ENCODE peak calls at places on chromosomes 7 and 10, in eight cellular contexts. R is cardiac fibroblast; N is activated CD8-positive, alpha-beta memory T cell treated with anti-CD3 and anti-CD28 coated beads for 48 hours; L is brain microvascular endothelial cell; T is NCI-H1092 treated with DMSO at 0.1 percent for 48 hours; E is IMR-90; W is NCI-H2029 treated with DMSO at 0.1 percent for 48 hours; H is coronary artery. U is an unnamed sample.
A peak's percentile ranks its signal among the peaks of the same experiment; 100 is the strongest.

GRCh38 chr10:22551966-22552365 is 162.4 kb downstream of the PIP4K2A start:
- DNase-seq in R (no peak), N (no peak), L (no peak), T (no peak), E (no peak), W (no peak), H (no peak), U (no peak)

GRCh38 chr10:13613519-13613918 is 26.8 kb downstream of the PRPF18 start:
- DNase-seq in R (peak; percentile 74), N (no peak), L (peak; percentile 52), T (peak; percentile 1), E (peak; percentile 68), W (no peak), H (no peak), U (no peak)

GRCh38 chr7:137731436-137731835 is 115.3 kb downstream of the DGKI start:
- DNase-seq in R (no peak), N (no peak), L (peak; percentile 22), T (no peak), E (peak; percentile 64), W (no peak), H (no peak), U (no peak)

GRCh38 chr10:64059884-64060283 is 538.7 kb downstream of the REEP3 start:
- DNase-seq in R (no peak), N (no peak), L (no peak), T (no peak), E (no peak), W (no peak), H (no peak), U (no peak)

GRCh38 chr10:72109619-72110215 is 21.4 kb upstream of the SPOCK2 start:
- DNase-seq in R (no peak), N (no peak), L (no peak), T (no peak), E (no peak), W (no peak), H (no peak), U (no peak)

GRCh38 chr7:147941316-147941715 is 649.2 kb upstream of the C7orf33 start:
- DNase-seq in R (no peak), N (no peak), L (no peak), T (no peak), E (no peak), W (no peak), H (no peak), U (no peak)

GRCh38 chr10:58319599-58319998 is 15.2 kb upstream of the UBE2D1 start:
- DNase-seq in R (no peak), N (no peak), L (no peak), T (no peak), E (no peak), W (no peak), H (no peak), U (no peak)

GRCh38 chr10:30683496-30683895 is 53.9 kb upstream of the LYZL2 start:
- DNase-seq in R (no peak), N (no peak), L (no peak), T (no peak), E (no peak), W (no peak), H (no peak), U (no peak)

GRCh38 chr10:29276251-29276850 is 12.5 kb upstream of the LYZL1 start:
- DNase-seq in R (no peak), N (no peak), L (no peak), T (no peak), E (no peak), W (no peak), H (no peak), U (no peak)

GRCh38 chr7:159137906-159138305 is 6.8 kb downstream of the VIPR2 start:
- DNase-seq in R (no peak), N (no peak), L (no peak), T (no peak), E (no peak), W (no peak), H (peak; percentile 29), U (no peak)

GRCh38 chr10:124627851-124628675 is 116.1 kb downstream of the FAM53B start:
- DNase-seq in R (no peak), N (no peak), L (no peak), T (no peak), E (no peak), W (no peak), H (no peak), U (no peak)

GRCh38 chr10:42754155-42755027 is 28.2 kb upstream of the BMS1 start:
- DNase-seq in R (peak; percentile 25), N (no peak), L (no peak), T (no peak), E (no peak), W (no peak), H (no peak), U (no peak)

GRCh38 chr10:103884681-103885139 is 29.3 kb upstream of the SH3PXD2A start:
- DNase-seq in R (peak; percentile 75), N (no peak), L (peak; percentile 61), T (peak; percentile 37), E (peak; percentile 60), W (peak; percentile 33), H (no peak), U (no peak)

GRCh38 chr7:120617239-120617638 is 240.7 kb downstream of the TSPAN12 start:
- DNase-seq in R (no peak), N (no peak), L (no peak), T (no peak), E (no peak), W (no peak), H (no peak), U (no peak)